ENCODE peak calls at places on chromosome 11, in seven cellular contexts. B is Panc1, C is fibroblast of pulmonary artery, X is right atrium auricular region, P is breast epithelium, D is RWPE1, H is cardiac muscle cell. T is an unnamed sample.

GRCh38 chr11:34988294-34989255 is 72.2 kb downstream of the PDHX start:
- DNase-seq in B (no peak), D (no peak), C (no peak), X (no peak), H (peak; percentile 35), P (no peak), T (no peak)

GRCh38 chr11:128058580-128059208 is 528.7 kb downstream of the ETS1 start:
- DNase-seq in B (no peak), C (no peak), P (no peak), H (no peak), D (no peak), X (no peak), T (no peak)

GRCh38 chr11:27207025-27207650 is 155.9 kb downstream of the CCDC34 start:
- DNase-seq in D (no peak), H (no peak), B (no peak), P (no peak), X (no peak), C (no peak), T (no peak)

GRCh38 chr11:69374110-69374981 is 80.4 kb downstream of the MYEOV start:
- DNase-seq in P (peak; percentile 47), H (no peak), D (no peak), C (no peak), B (no peak), X (peak; percentile 38), T (no peak)

GRCh38 chr11:61905801-61906521 is 11.4 kb downstream of the RAB3IL1 start:
- DNase-seq in D (no peak), B (no peak), C (no peak), H (no peak), P (no peak), X (no peak), T (no peak)

GRCh38 chr11:86624366-86624765 is 48.0 kb downstream of the ME3 start:
- DNase-seq in D (no peak), X (no peak), H (no peak), C (no peak), B (no peak), P (no peak), T (no peak)

GRCh38 chr11:84564180-84564866 is 1062.8 kb downstream of the DLG2 start:
- DNase-seq in H (peak; percentile 61), D (peak; percentile 37), X (no peak), P (no peak), B (peak; percentile 22), C (peak; percentile 68), T (no peak)

GRCh38 chr11:5593146-5593545 is 3.3 kb upstream of the TRIM6 start:
- DNase-seq in H (no peak), D (no peak), P (no peak), B (no peak), X (no peak), C (no peak), T (no peak)

GRCh38 chr11:70250876-70251275 is 19.6 kb upstream of the PPFIA1 start:
- DNase-seq in P (no peak), C (no peak), H (no peak), B (no peak), X (no peak), D (no peak), T (no peak)

GRCh38 chr11:68403831-68404230 is 56.7 kb upstream of the PPP6R3 start:
- DNase-seq in P (no peak), C (no peak), H (no peak), D (no peak), B (no peak), X (no peak), T (no peak)

GRCh38 chr11:40688369-40688768 is 771.1 kb downstream of the LRRC4C start:
- DNase-seq in B (no peak), H (no peak), X (no peak), P (no peak), C (no peak), D (no peak), T (no peak)

GRCh38 chr11:70505761-70506657 is 107.7 kb downstream of the CTTN start:
- DNase-seq in P (peak; percentile 30), X (no peak), H (no peak), D (no peak), C (no peak), B (no peak), T (no peak)

GRCh38 chr11:32792948-32793475 is 1.4 kb downstream of the CCDC73 start:
- DNase-seq in P (peak; percentile 59), X (peak; percentile 72), B (peak; percentile 51), D (peak; percentile 48), H (peak; percentile 47), C (peak; percentile 53), T (peak; percentile 82)

GRCh38 chr11:10478574-10479550 is 23.8 kb downstream of the AMPD3 start:
- DNase-seq in C (no peak), X (no peak), H (no peak), B (no peak), D (no peak), P (peak; percentile 12), T (no peak)

GRCh38 chr11:120121914-120122473 is 15.9 kb downstream of the TRIM29 start:
- DNase-seq in X (no peak), P (no peak), D (peak; percentile 75), B (no peak), H (no peak), C (no peak), T (peak; percentile 49)

GRCh38 chr11:112366777-112367176 is 106.1 kb upstream of the PLET1 start:
- DNase-seq in C (no peak), D (no peak), B (no peak), P (no peak), X (no peak), H (no peak), T (no peak)

GRCh38 chr11:34331736-34332135 is 26.1 kb downstream of the ABTB2 start:
- DNase-seq in X (no peak), B (no peak), P (no peak), D (no peak), C (no peak), H (no peak), T (no peak)

GRCh38 chr11:96200243-96200642 is 142.8 kb downstream of the MAML2 start:
- DNase-seq in P (no peak), X (no peak), H (peak; percentile 84), C (peak; percentile 84), B (no peak), D (no peak), T (no peak)

GRCh38 chr11:16981651-16982194 is 32.5 kb downstream of the PLEKHA7 start:
- DNase-seq in H (peak; percentile 86), B (no peak), D (no peak), P (peak; percentile 76), C (peak; percentile 55), X (no peak), T (no peak)

GRCh38 chr11:115679945-115680344 is 175.7 kb upstream of the CADM1 start:
- DNase-seq in H (no peak), C (no peak), D (no peak), X (no peak), P (no peak), B (no peak), T (no peak)

GRCh38 chr11:115677190-115677589 is 173.0 kb upstream of the CADM1 start:
- DNase-seq in D (no peak), P (no peak), C (no peak), X (no peak), H (no peak), B (no peak), T (no peak)

GRCh38 chr11:115676768-115677167 is 172.6 kb upstream of the CADM1 start:
- DNase-seq in D (no peak), C (no peak), H (peak; percentile 30), P (no peak), B (no peak), X (no peak), T (no peak)

GRCh38 chr11:115676206-115676605 is 172.0 kb upstream of the CADM1 start:
- DNase-seq in X (no peak), B (no peak), D (no peak), H (no peak), P (no peak), C (no peak), T (no peak)

DNA sequence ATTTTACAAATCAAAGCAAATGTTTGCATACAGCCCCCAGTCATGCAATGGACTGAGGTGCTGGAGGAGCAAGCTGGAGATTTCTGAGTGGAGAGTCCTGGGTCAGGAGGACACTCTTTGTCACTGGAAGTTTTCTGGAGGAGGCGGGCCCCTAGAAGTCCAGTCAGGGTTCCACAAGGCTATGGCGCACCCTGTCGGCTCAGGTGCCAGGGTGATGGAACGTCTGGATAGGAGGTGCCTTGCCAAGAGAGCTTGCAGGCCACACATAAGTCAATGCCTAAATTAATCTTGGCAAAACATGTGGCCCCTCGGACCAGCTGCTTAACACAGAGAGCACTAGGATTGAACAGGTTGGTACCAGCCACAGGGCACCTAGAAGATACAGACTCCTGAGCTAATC is 174.7 kb upstream of the CADM1 start:
- DNase-seq in P (no peak), D (no peak), X (no peak), H (peak; percentile 16), C (no peak), B (no peak), T (no peak)
- TF ChIP-seq CTCF in P (no peak), D (no peak), X (no peak), H (no peak), C (no peak), B (no peak), T (no peak)

GRCh38 chr11:57619331-57619730 is 21.8 kb downstream of the SERPING1 start:
- DNase-seq in X (no peak), P (no peak), D (no peak), C (no peak), B (no peak), H (no peak), T (no peak)
- TF ChIP-seq CTCF in X (no peak), P (no peak), D (no peak), C (no peak), B (no peak), H (peak; percentile 17), T (no peak)

GRCh38 chr11:417652-418342 is 3.0 kb upstream of the SIGIRR start:
- DNase-seq in P (no peak), X (no peak), C (no peak), D (no peak), H (no peak), B (no peak), T (no peak)

GRCh38 chr11:416757-417621 is 2.2 kb upstream of the SIGIRR start:
- DNase-seq in B (no peak), H (peak; percentile 34), D (peak; percentile 44), X (no peak), P (no peak), C (peak; percentile 14), T (no peak)

GRCh38 chr11:414333-414857 is 404 bp downstream of the SIGIRR start:
- DNase-seq in D (no peak), B (no peak), H (no peak), X (no peak), P (no peak), C (no peak), T (no peak)

GRCh38 chr11:416051-416756 is 1.4 kb upstream of the SIGIRR start:
- DNase-seq in X (no peak), D (no peak), H (no peak), P (no peak), C (no peak), B (no peak), T (no peak)

DNA sequence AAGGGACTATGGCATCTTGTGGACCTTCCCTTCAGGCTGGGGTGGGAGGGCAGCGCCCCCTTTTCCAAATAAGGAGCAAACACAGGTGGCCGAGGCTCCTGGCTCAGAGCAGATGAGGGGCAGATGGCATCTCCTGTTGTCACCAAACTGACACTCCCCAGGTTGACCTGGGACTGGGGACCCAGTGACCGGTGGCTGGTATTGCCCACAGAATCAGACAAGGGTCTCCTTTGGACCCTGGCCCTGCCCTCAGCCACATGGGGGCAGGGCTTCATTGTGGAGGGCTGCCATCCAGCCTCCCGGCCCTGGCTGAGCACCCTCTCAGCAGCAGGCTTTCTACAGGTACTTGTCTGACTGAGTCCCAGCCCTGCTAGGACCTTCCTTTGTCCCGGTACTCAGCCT is 842 bp upstream of the SIGIRR start:
- DNase-seq in D (no peak), C (no peak), X (no peak), B (no peak), P (no peak), H (no peak), T (no peak)
- TF ChIP-seq CTCF in D (no peak), C (no peak), X (no peak), B (no peak), P (no peak), H (no peak), T (no peak)

GRCh38 chr11:43278302-43278956 is 33.4 kb upstream of the API5 start:
- DNase-seq in B (no peak), C (peak; percentile 52), X (no peak), D (peak; percentile 50), P (no peak), H (peak; percentile 34), T (no peak)
- TF ChIP-seq CTCF in B (peak; percentile 78), C (peak; percentile 45), X (no peak), D (peak; percentile 44), P (peak; percentile 9), H (peak; percentile 44), T (peak; percentile 23)